ENCODE peak calls at places on chromosomes 16 and 17, in four cellular contexts. X is KBM-7, Z is HFF-Myc, C is activated gamma-delta T cell treated with Interleukin-2 at 50 U/mL for 16 hours. J is an unnamed sample.

GRCh38 chr17:44363613-44364159 is at the start of gene FAM171A2:
- DNase-seq in Z (no peak), X (peak), C (peak), J (peak)

GRCh38 chr17:65774787-65775186 is 213.3 kb upstream of the AXIN2 start:
- DNase-seq in C (no peak), X (no peak), Z (no peak), J (no peak)

GRCh38 chr16:57480127-57480753 is 6.1 kb downstream of the DOK4 start:
- DNase-seq in C (no peak), X (no peak), Z (no peak), J (no peak)

GRCh38 chr16:85046957-85047866 is 19.6 kb downstream of the KIAA0513 start:
- DNase-seq in X (no peak), C (no peak), Z (no peak), J (no peak)

GRCh38 chr17:31824771-31825360 is 34.2 kb downstream of the COPRS start:
- DNase-seq in Z (peak), C (no peak), X (no peak), J (no peak)

GRCh38 chr16:57600048-57600835 is 28.2 kb upstream of the ADGRG1 start:
- DNase-seq in C (no peak), X (peak), Z (no peak), J (peak)

GRCh38 chr17:13403982-13404931 is 197.5 kb downstream of the HS3ST3A1 start:
- DNase-seq in Z (no peak), X (no peak), C (no peak), J (peak)

GRCh38 chr17:53253956-53254597 is 568.6 kb upstream of the KIF2B start:
- DNase-seq in X (no peak), Z (no peak), C (no peak), J (no peak)

GRCh38 chr17:692116-692515 is 22.5 kb downstream of the VPS53 start:
- DNase-seq in X (no peak), Z (no peak), C (no peak), J (no peak)

GRCh38 chr17:48610282-48611211 is at the start of gene HOXB7:
- DNase-seq in X (no peak), C (peak), Z (no peak), J (peak)

GRCh38 chr17:55285340-55286301 is 20.9 kb downstream of the HLF start:
- DNase-seq in Z (peak), X (no peak), C (no peak), J (no peak)

J was measured in retina.